ENCODE peak calls at places on chromosomes 11 and 22, in six cellular contexts. Z is colonic mucosa, P is ACHN, U is Daoy, Y is T-helper 1 cell, Q is nephron progenitor cell. J is an unnamed sample.

GRCh38 chr22:25643232-25644000 is 78.9 kb downstream of the GRK3 start:
- DNase-seq in Z (no peak), P (no peak), U (no peak), Y (no peak), Q (no peak), J (no peak)

GRCh38 chr22:43275545-43275981 is 67.6 kb downstream of the SCUBE1 start:
- DNase-seq in Z (no peak), P (peak; percentile 80), U (peak; percentile 94), Y (no peak), Q (no peak), J (no peak)

GRCh38 chr11:111395749-111396148 is 16.7 kb upstream of the POU2AF1 start:
- DNase-seq in Z (no peak), P (no peak), U (no peak), Y (no peak), Q (no peak), J (no peak)

GRCh38 chr22:45966320-45966891 is 10.6 kb downstream of the WNT7B start:
- DNase-seq in Z (no peak), P (no peak), U (peak; percentile 52), Y (no peak), Q (no peak), J (no peak)

GRCh38 chr11:120337133-120337895 is 1.1 kb downstream of the ARHGEF12 start:
- DNase-seq in Z (peak; percentile 64), P (peak; percentile 71), U (peak; percentile 36), Y (no peak), Q (peak; percentile 40), J (peak; percentile 65)

GRCh38 chr22:17380711-17381087 is 11.4 kb downstream of the CECR2 start:
- DNase-seq in Z (no peak), P (no peak), U (no peak), Y (no peak), Q (no peak), J (no peak)

GRCh38 chr11:126079640-126080205 is 17.1 kb upstream of the CDON start:
- DNase-seq in Z (no peak), P (no peak), U (peak; percentile 21), Y (no peak), Q (no peak), J (no peak)

GRCh38 chr11:121589946-121590537 is 137.3 kb upstream of the SORL1-AS1 start:
- DNase-seq in Z (no peak), P (no peak), U (no peak), Y (no peak), Q (no peak), J (no peak)

GRCh38 chr11:40162901-40163300 is 1296.6 kb downstream of the LRRC4C start:
- DNase-seq in Z (no peak), P (no peak), U (no peak), Y (no peak), Q (no peak), J (no peak)

GRCh38 chr22:25736378-25737011 is 5.5 kb upstream of the MYO18B start:
- DNase-seq in Z (no peak), P (no peak), U (no peak), Y (no peak), Q (no peak), J (no peak)

GRCh38 chr11:102933627-102934026 is 21.9 kb downstream of the MMP13 start:
- DNase-seq in Z (no peak), P (no peak), U (no peak), Y (no peak), Q (no peak), J (no peak)

GRCh38 chr11:32068134-32068533 is 22.7 kb upstream of the RCN1 start:
- DNase-seq in Z (no peak), P (no peak), U (no peak), Y (no peak), Q (no peak), J (no peak)

GRCh38 chr11:36375348-36376314 is 79.5 kb downstream of the PRR5L start:
- DNase-seq in Z (no peak), P (peak; percentile 6), U (no peak), Y (no peak), Q (peak; percentile 36), J (no peak)

GRCh38 chr11:119405986-119406385 is 17.0 kb downstream of the THY1 start:
- DNase-seq in Z (no peak), P (no peak), U (no peak), Y (no peak), Q (no peak), J (no peak)

GRCh38 chr11:134226806-134227325 is 2.4 kb downstream of the VPS26B start:
- DNase-seq in Z (no peak), P (no peak), U (no peak), Y (no peak), Q (no peak), J (no peak)

GRCh38 chr22:28430656-28431055 is 249.0 kb downstream of the TTC28 start:
- DNase-seq in Z (no peak), P (no peak), U (no peak), Y (no peak), Q (no peak), J (no peak)

GRCh38 chr22:46280999-46281623 is 13.3 kb downstream of the TTC38 start:
- DNase-seq in Z (no peak), P (no peak), U (no peak), Y (no peak), Q (no peak), J (no peak)

GRCh38 chr11:62124186-62125113 is 639 bp downstream of the INCENP start:
- DNase-seq in Z (peak; percentile 56), P (peak; percentile 28), U (peak; percentile 60), Y (no peak), Q (peak; percentile 52), J (no peak)

J was measured in sciatic nerve.